ENCODE peak calls at places on chromosomes 5 and 9, in ten cellular contexts. H, Y, E, L, X, K, T, O, F and Q are unnamed samples.

GRCh38 chr5:178329331-178329730 is 96.7 kb upstream of the PHYKPL start:
- DNase-seq in T (no peak), O (no peak), K (no peak), F (no peak), E (no peak), L (no peak), Y (no peak), X (no peak), H (no peak), Q (no peak)

GRCh38 chr5:97231025-97231636 is 48.1 kb upstream of the RIOK2 start:
- DNase-seq in K (peak; percentile 82), E (peak; percentile 37), H (peak; percentile 91), X (no peak), F (peak; percentile 86), L (peak; percentile 71), T (peak; percentile 48), Y (no peak), O (peak; percentile 73), Q (peak; percentile 62)

GRCh38 chr9:112041536-112042243 is 133.4 kb downstream of the SUSD1 start:
- DNase-seq in X (no peak), H (peak; percentile 99), T (peak; percentile 100), L (peak; percentile 100), E (no peak), Y (no peak), K (peak; percentile 100), F (peak; percentile 100), O (peak; percentile 91), Q (peak; percentile 100)

GRCh38 chr9:7671847-7672246 is 127.7 kb downstream of the DMAC1 start:
- DNase-seq in E (no peak), X (no peak), T (no peak), F (no peak), Y (no peak), K (no peak), L (no peak), O (no peak), H (no peak), Q (no peak)

GRCh38 chr5:132850066-132850465 is 16.2 kb downstream of the GDF9 start:
- DNase-seq in O (no peak), H (no peak), Y (no peak), T (no peak), L (peak; percentile 55), K (peak; percentile 38), F (peak; percentile 84), E (no peak), X (no peak), Q (no peak)

GRCh38 chr5:163529698-163530097 is 24.3 kb downstream of the MAT2B start:
- DNase-seq in X (no peak), L (no peak), Y (no peak), F (no peak), E (no peak), K (no peak), H (peak; percentile 18), O (no peak), T (no peak), Q (no peak)

GRCh38 chr5:103177543-103177942 is 57.4 kb downstream of the PPIP5K2 start:
- DNase-seq in H (no peak), F (no peak), O (no peak), L (no peak), X (no peak), Y (no peak), K (no peak), T (no peak), E (no peak), Q (no peak)

GRCh38 chr5:93899026-93899600 is 157.7 kb upstream of the POU5F2 start:
- DNase-seq in O (peak; percentile 8), T (no peak), L (no peak), Y (no peak), F (no peak), K (no peak), E (no peak), X (no peak), H (peak; percentile 20), Q (no peak)

GRCh38 chr5:6458833-6459232 is 10.2 kb downstream of the UBE2QL1 start:
- DNase-seq in T (no peak), F (no peak), H (no peak), E (no peak), K (no peak), L (no peak), O (no peak), Y (no peak), X (no peak), Q (no peak)

GRCh38 chr9:130171226-130172148 is 717 bp upstream of the NCS1 start:
- DNase-seq in X (no peak), O (no peak), E (peak; percentile 42), T (no peak), H (no peak), K (no peak), F (no peak), Y (no peak), L (no peak), Q (no peak)

GRCh38 chr9:135500071-135500524 is 384 bp upstream of the MRPS2 start:
- DNase-seq in T (no peak), L (no peak), K (no peak), F (peak; percentile 44), Y (no peak), X (no peak), E (no peak), H (peak; percentile 64), O (no peak), Q (no peak)

GRCh38 chr9:121720311-121720991 is 69.0 kb downstream of the DAB2IP start:
- DNase-seq in O (no peak), K (no peak), L (no peak), H (no peak), Y (no peak), X (peak; percentile 75), E (no peak), F (no peak), T (no peak), Q (no peak)

GRCh38 chr5:134004626-134005414 is at the start of gene VDAC1:
- DNase-seq in X (peak; percentile 87), E (peak; percentile 73), Y (peak; percentile 85), O (peak; percentile 88), F (peak; percentile 88), T (no peak), H (peak; percentile 91), K (peak; percentile 76), L (peak; percentile 90), Q (peak; percentile 75)

GRCh38 chr5:134005415-134006118 is 792 bp upstream of the VDAC1 start:
- DNase-seq in E (peak; percentile 77), Y (peak; percentile 54), L (peak; percentile 22), X (peak; percentile 70), K (no peak), O (peak; percentile 48), H (no peak), F (no peak), T (no peak), Q (no peak)

GRCh38 chr5:134007581-134008256 is 2.9 kb upstream of the VDAC1 start:
- DNase-seq in T (no peak), F (no peak), K (peak; percentile 18), E (no peak), X (no peak), H (no peak), Y (no peak), O (peak; percentile 44), L (peak; percentile 34), Q (no peak)

GRCh38 chr5:134003957-134004625 is 684 bp downstream of the VDAC1 start:
- DNase-seq in H (peak; percentile 57), T (no peak), F (peak; percentile 42), X (peak; percentile 79), K (peak; percentile 18), Y (peak; percentile 76), O (peak; percentile 49), L (peak; percentile 53), E (peak; percentile 36), Q (no peak)

DNA sequence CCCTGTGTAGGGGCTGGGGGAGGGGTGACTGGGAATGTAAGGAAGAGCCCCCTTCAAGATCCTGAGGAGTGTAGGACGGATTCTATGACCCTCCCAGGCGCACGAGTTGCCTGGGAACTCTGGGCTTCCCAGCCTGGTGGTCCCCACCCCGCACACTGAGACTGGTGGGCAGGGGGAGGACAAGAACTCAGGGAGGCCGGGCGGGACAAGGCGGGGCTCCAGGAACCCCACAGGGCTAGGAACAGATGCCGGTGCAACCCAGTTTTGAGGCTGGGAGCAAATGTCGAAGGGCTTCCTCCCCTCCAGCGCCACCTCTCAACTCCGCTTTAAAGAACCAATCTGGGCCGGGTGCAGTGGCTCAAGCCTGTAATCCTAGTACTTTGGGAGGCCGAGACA is 1.3 kb upstream of the VDAC1 start:
- DNase-seq in E (peak; percentile 37), Y (no peak), F (no peak), T (no peak), K (no peak), H (no peak), L (no peak), X (no peak), O (no peak), Q (no peak)
- H3K4me3 ChIP-seq in E (no peak overlapping the region), Y (peak overlapping the region; percentile 83), F (no peak overlapping the region), T (no peak overlapping the region), K (peak overlapping the region; percentile 82), H (peak overlapping the region; percentile 75), L (peak overlapping the region; percentile 75), X (peak overlapping the region; percentile 92), O (peak overlapping the region; percentile 90), Q (peak overlapping the region; percentile 75)

DNA sequence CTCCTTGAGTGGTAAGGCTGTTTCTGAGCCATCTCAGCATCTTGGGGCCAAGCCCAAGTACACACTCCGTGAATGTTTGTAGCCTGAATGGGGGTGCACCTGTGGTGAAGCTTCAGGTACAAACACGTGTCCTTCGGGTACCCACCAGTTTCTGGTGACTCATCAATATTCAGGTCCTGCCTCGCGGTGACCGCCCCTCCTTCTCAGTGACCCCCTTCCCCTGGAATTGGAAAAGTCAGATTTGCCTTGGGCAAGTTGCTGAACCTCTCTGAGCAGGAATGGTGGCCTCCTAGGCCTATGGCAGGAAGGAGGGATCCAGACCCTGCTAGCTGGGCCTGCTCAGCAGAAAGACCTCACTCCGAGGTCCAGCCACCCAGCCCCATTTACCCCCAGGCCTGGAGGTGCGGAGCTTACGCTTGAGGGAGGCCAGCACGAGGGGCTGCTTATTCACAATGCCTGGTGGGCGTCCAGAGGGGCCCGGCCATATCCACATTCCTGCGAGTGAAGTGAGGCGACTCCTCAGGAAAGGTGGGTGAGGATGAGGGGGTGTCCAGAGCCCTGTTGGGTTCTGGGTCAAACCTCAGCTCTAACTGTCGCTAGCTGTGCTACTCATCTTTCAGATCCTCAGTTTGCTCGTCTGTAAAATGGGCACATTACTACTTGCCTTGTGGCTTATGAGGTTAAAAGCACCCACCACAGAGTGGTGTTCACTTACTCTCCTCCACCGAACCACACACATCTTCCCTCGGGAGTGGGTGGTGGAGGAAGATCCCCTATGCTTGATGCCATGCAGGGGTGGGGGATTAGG is 7.0 kb downstream of the ADGRD2 start:
- DNase-seq in T (no peak), O (no peak), Y (no peak), E (no peak), L (no peak), H (no peak), K (no peak), F (no peak), X (peak; percentile 32), Q (no peak)
- TF ChIP-seq CTCF in T (no peak), O (no peak), Y (no peak), E (no peak), L (no peak), H (no peak), K (no peak), F (no peak), X (no peak), Q (no peak)

GRCh38 chr5:149036970-149037369 is 25.9 kb downstream of the SH3TC2 start:
- DNase-seq in Y (no peak), K (no peak), F (peak; percentile 44), L (no peak), H (no peak), O (no peak), X (no peak), T (no peak), E (no peak), Q (no peak)
- H3K4me3 ChIP-seq in Y (no peak overlapping the region), K (no peak overlapping the region), F (no peak overlapping the region), L (no peak overlapping the region), H (no peak overlapping the region), O (no peak overlapping the region), X (no peak overlapping the region), T (no peak overlapping the region), E (no peak overlapping the region), Q (no peak overlapping the region)

GRCh38 chr5:33381243-33381642 is 59.5 kb upstream of the TARS1 start:
- DNase-seq in H (no peak), E (no peak), X (no peak), O (no peak), F (no peak), Y (no peak), K (no peak), T (no peak), L (no peak), Q (no peak)
- TF ChIP-seq CTCF in H (no peak), E (no peak), X (no peak), O (no peak), F (no peak), Y (no peak), K (no peak), T (no peak), L (no peak), Q (no peak)